ENCODE peak calls at places on chromosomes 11 and 22, in nine cellular contexts. G is cardiac muscle cell; Q is Peyer's patch; P is CD8-positive, alpha-beta memory T cell; L is AG04450; E is CD8-positive, alpha-beta T cell; T is heart right ventricle; A is substantia nigra; M is sigmoid colon. N is an unnamed sample.

GRCh38 chr11:126764221-126764620 is 236.3 kb downstream of the KIRREL3 start:
- DNase-seq in G (no peak), Q (no peak), P (no peak), L (no peak), E (no peak), T (no peak), A (no peak), M (no peak), N (no peak)

GRCh38 chr11:95256204-95256819 is 25.3 kb upstream of the SESN3 start:
- DNase-seq in G (no peak), Q (no peak), P (no peak), L (no peak), E (no peak), T (no peak), A (no peak), M (no peak), N (no peak)

GRCh38 chr11:111911563-111912401 is at the start of gene CRYAB:
- DNase-seq in G (peak; percentile 66), Q (peak; percentile 54), P (no peak), L (peak; percentile 24), E (no peak), T (peak; percentile 85), A (peak; percentile 84), M (peak; percentile 96), N (peak; percentile 99)

GRCh38 chr11:118304809-118305248 is 299 bp downstream of the CD3E start:
- DNase-seq in G (no peak), Q (no peak), P (no peak), L (no peak), E (peak; percentile 37), T (no peak), A (no peak), M (no peak), N (no peak)

GRCh38 chr11:43130616-43131015 is 181.2 kb upstream of the API5 start:
- DNase-seq in G (peak; percentile 19), Q (no peak), P (no peak), L (no peak), E (no peak), T (no peak), A (no peak), M (no peak), N (no peak)

GRCh38 chr22:44702479-44703219 is 645 bp downstream of the PRR5 start:
- DNase-seq in G (peak; percentile 74), Q (peak; percentile 66), P (no peak), L (no peak), E (peak; percentile 44), T (no peak), A (no peak), M (no peak), N (no peak)

GRCh38 chr22:43563571-43563970 is 151.8 kb downstream of the MPPED1 start:
- DNase-seq in G (no peak), Q (no peak), P (no peak), L (no peak), E (no peak), T (no peak), A (no peak), M (no peak), N (peak; percentile 45)

GRCh38 chr22:41910599-41911291 is 4.1 kb downstream of the SHISA8 start:
- DNase-seq in G (no peak), Q (no peak), P (peak; percentile 32), L (no peak), E (peak; percentile 46), T (peak; percentile 63), A (peak; percentile 23), M (no peak), N (no peak)

GRCh38 chr11:130322126-130322525 is 7.4 kb upstream of the ZBTB44 start:
- DNase-seq in G (no peak), Q (no peak), P (no peak), L (no peak), E (no peak), T (no peak), A (no peak), M (no peak), N (no peak)

GRCh38 chr11:5992150-5992549 is 5.4 kb upstream of the OR52L1 start:
- DNase-seq in G (no peak), Q (no peak), P (no peak), L (no peak), E (no peak), T (no peak), A (no peak), M (no peak), N (no peak)

GRCh38 chr11:65432686-65433582 is 10.3 kb downstream of the NEAT1 start:
- DNase-seq in G (peak; percentile 38), Q (no peak), P (peak; percentile 55), L (no peak), E (no peak), T (no peak), A (no peak), M (no peak), N (no peak)

GRCh38 chr11:88151866-88152265 is 23.4 kb downstream of the RAB38 start:
- DNase-seq in G (no peak), Q (no peak), P (no peak), L (no peak), E (no peak), T (no peak), A (no peak), M (no peak), N (no peak)

GRCh38 chr11:122131126-122131525 is 15.1 kb upstream of the BLID start:
- DNase-seq in G (no peak), Q (no peak), P (no peak), L (no peak), E (no peak), T (no peak), A (no peak), M (no peak), N (no peak)

GRCh38 chr11:35334385-35335090 is 84.8 kb downstream of the SLC1A2 start:
- DNase-seq in G (no peak), Q (no peak), P (peak; percentile 61), L (no peak), E (peak; percentile 57), T (no peak), A (no peak), M (no peak), N (no peak)

GRCh38 chr11:70889411-70889810 is 363.0 kb downstream of the SHANK2 start:
- DNase-seq in G (no peak), Q (no peak), P (no peak), L (no peak), E (no peak), T (no peak), A (no peak), M (no peak), N (no peak)

GRCh38 chr11:3155691-3156258 is 9.3 kb downstream of the OSBPL5 start:
- DNase-seq in G (no peak), Q (no peak), P (no peak), L (no peak), E (peak; percentile 5), T (peak; percentile 17), A (no peak), M (peak; percentile 59), N (no peak)

GRCh38 chr11:41309716-41310115 is 149.7 kb downstream of the LRRC4C start:
- DNase-seq in G (no peak), Q (no peak), P (no peak), L (no peak), E (no peak), T (no peak), A (no peak), M (no peak), N (no peak)

GRCh38 chr11:8913961-8914660 is 3.1 kb downstream of the AKIP1 start:
- DNase-seq in G (peak; percentile 59), Q (no peak), P (peak; percentile 20), L (no peak), E (peak; percentile 63), T (no peak), A (no peak), M (no peak), N (no peak)

GRCh38 chr22:22060200-22061084 is 77.9 kb upstream of the TOP3B start:
- DNase-seq in G (peak; percentile 73), Q (peak; percentile 63), P (no peak), L (no peak), E (peak; percentile 29), T (peak; percentile 56), A (peak; percentile 27), M (peak; percentile 68), N (no peak)

DNA sequence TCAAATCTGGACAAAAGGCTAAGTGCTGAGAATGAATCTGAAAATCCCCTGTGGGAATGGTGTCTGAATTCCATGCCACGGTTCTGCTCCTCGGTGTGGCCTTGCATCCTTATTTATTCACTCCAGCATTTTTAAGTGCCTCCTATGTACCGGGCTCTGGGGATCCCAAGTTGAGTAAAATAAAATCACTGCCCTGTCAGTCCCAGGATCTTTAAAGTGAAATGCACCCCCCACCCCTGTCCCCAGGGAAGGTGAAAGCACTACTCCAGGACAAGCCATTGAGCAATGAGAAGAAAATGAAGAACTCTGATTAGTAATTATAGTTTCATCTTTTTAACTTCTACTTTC is 3.3 kb downstream of the LGR4 start:
- DNase-seq in G (no peak), Q (no peak), P (no peak), L (no peak), E (no peak), T (no peak), A (no peak), M (no peak), N (no peak)
- H3K27ac ChIP-seq in G (peak overlapping the region; percentile 21), Q (peak overlapping the region; percentile 52), P (no peak overlapping the region), L (no peak overlapping the region), E (no peak overlapping the region), T (peak overlapping the region; percentile 0), A (no peak overlapping the region), M (peak overlapping the region; percentile 38), N (peak overlapping the region; percentile 55)

DNA sequence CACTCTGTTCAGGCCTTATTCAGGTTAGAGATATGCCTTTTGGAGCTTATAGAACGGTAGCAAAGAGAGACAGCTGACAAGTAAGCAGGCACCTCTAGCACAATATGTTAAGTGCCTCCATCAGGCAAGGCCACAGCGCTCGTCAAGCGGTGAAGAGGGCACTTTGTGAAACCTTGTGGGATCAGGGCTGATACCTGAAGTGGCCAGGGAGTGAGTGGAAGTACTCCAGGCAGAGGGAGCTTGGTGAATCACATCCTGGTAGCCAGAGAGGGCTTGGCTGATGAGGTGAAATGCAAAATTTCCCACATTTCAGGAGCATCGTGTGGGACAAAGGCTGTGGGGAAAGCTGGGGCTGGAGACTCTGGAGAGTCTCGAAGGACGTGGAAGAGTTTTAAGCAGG is 87.4 kb downstream of the PKNOX2 start:
- DNase-seq in G (peak; percentile 67), Q (no peak), P (no peak), L (no peak), E (no peak), T (no peak), A (no peak), M (no peak), N (no peak)
- H3K27ac ChIP-seq in G (no peak overlapping the region), Q (no peak overlapping the region), P (no peak overlapping the region), L (no peak overlapping the region), E (no peak overlapping the region), T (no peak overlapping the region), A (no peak overlapping the region), M (no peak overlapping the region), N (no peak overlapping the region)

DNA sequence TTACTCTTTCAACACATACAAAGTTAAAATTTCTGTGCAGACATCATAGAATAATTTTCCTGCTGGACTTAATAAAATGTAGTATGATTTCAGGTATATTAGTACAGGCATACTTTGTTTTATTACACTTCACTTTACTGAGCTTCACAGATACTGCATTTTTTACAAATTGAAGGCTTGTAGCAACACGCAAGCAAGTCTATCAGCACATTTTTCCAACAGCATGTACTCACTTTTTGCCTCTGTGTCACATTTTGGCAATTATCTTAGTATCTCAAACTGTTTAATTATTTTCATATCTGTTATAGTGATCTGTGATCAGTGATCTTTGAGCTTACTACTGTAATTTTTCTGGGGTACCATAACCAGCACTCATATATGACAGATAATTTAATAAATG is 44.5 kb downstream of the BBOX1 start:
- DNase-seq in G (no peak), Q (no peak), P (no peak), L (no peak), E (no peak), T (no peak), A (no peak), M (no peak), N (no peak)
- H3K27ac ChIP-seq in G (no peak overlapping the region), Q (no peak overlapping the region), P (no peak overlapping the region), L (no peak overlapping the region), E (no peak overlapping the region), T (no peak overlapping the region), A (no peak overlapping the region), M (peak overlapping the region; percentile 18), N (no peak overlapping the region)

GRCh38 chr22:35973388-35973787 is 55.2 kb downstream of the RBFOX2 start:
- DNase-seq in G (no peak), Q (no peak), P (no peak), L (no peak), E (no peak), T (no peak), A (no peak), M (no peak), N (no peak)
- H3K27ac ChIP-seq in G (peak overlapping the region; percentile 46), Q (peak overlapping the region; percentile 54), P (no peak overlapping the region), L (peak overlapping the region; percentile 79), E (no peak overlapping the region), T (peak overlapping the region; percentile 83), A (no peak overlapping the region), M (peak overlapping the region; percentile 84), N (peak overlapping the region; percentile 79)